ENCODE peak calls at places on chromosomes 12 and 14, in seven cellular contexts. One of them, this sample, is unnamed.

GRCh38 chr14:71918955-71919354 is 13.3 kb upstream of the RGS6 start:
- DNase-seq in IMR-90: no peak
- DNase-seq in CD8-positive, alpha-beta T cell: no peak
- DNase-seq in esophagus squamous epithelium: no peak
- DNase-seq in cardiac muscle cell: peak
- DNase-seq in MCF 10A: peak
- DNase-seq in mesothelial cell of epicardium: no peak
- DNase-seq in this sample: no peak

GRCh38 chr14:99679543-99679942 is 4.6 kb upstream of the CYP46A1 start:
- DNase-seq in IMR-90: no peak
- DNase-seq in CD8-positive, alpha-beta T cell: no peak
- DNase-seq in esophagus squamous epithelium: no peak
- DNase-seq in cardiac muscle cell: no peak
- DNase-seq in MCF 10A: no peak
- DNase-seq in mesothelial cell of epicardium: no peak
- DNase-seq in this sample: no peak

GRCh38 chr14:104297721-104298401 is 159.5 kb downstream of the KIF26A start:
- DNase-seq in IMR-90: no peak
- DNase-seq in CD8-positive, alpha-beta T cell: no peak
- DNase-seq in esophagus squamous epithelium: no peak
- DNase-seq in cardiac muscle cell: no peak
- DNase-seq in MCF 10A: no peak
- DNase-seq in mesothelial cell of epicardium: no peak
- DNase-seq in this sample: no peak

GRCh38 chr12:65605019-65605418 is 219.3 kb upstream of the HMGA2 start:
- DNase-seq in IMR-90: peak
- DNase-seq in CD8-positive, alpha-beta T cell: no peak
- DNase-seq in esophagus squamous epithelium: no peak
- DNase-seq in cardiac muscle cell: no peak
- DNase-seq in MCF 10A: no peak
- DNase-seq in mesothelial cell of epicardium: no peak
- DNase-seq in this sample: no peak

GRCh38 chr12:49929581-49929980 is 21.0 kb upstream of the AQP2 start:
- DNase-seq in IMR-90: no peak
- DNase-seq in CD8-positive, alpha-beta T cell: no peak
- DNase-seq in esophagus squamous epithelium: no peak
- DNase-seq in cardiac muscle cell: no peak
- DNase-seq in MCF 10A: no peak
- DNase-seq in mesothelial cell of epicardium: no peak
- DNase-seq in this sample: no peak

GRCh38 chr12:22287776-22288621 is 46.5 kb downstream of the ST8SIA1 start:
- DNase-seq in IMR-90: peak
- DNase-seq in CD8-positive, alpha-beta T cell: no peak
- DNase-seq in esophagus squamous epithelium: no peak
- DNase-seq in cardiac muscle cell: no peak
- DNase-seq in MCF 10A: no peak
- DNase-seq in mesothelial cell of epicardium: no peak
- DNase-seq in this sample: no peak

GRCh38 chr14:49420201-49420600 is 166.0 kb downstream of the RPS29 start:
- DNase-seq in IMR-90: no peak
- DNase-seq in CD8-positive, alpha-beta T cell: no peak
- DNase-seq in esophagus squamous epithelium: no peak
- DNase-seq in cardiac muscle cell: no peak
- DNase-seq in MCF 10A: no peak
- DNase-seq in mesothelial cell of epicardium: no peak
- DNase-seq in this sample: no peak

GRCh38 chr14:76682367-76682766 is 78.9 kb upstream of the VASH1 start:
- DNase-seq in IMR-90: no peak
- DNase-seq in CD8-positive, alpha-beta T cell: no peak
- DNase-seq in esophagus squamous epithelium: no peak
- DNase-seq in cardiac muscle cell: no peak
- DNase-seq in MCF 10A: no peak
- DNase-seq in mesothelial cell of epicardium: no peak
- DNase-seq in this sample: no peak

GRCh38 chr12:120692524-120693033 is 5.6 kb downstream of the MLEC start:
- DNase-seq in IMR-90: peak
- DNase-seq in CD8-positive, alpha-beta T cell: no peak
- DNase-seq in esophagus squamous epithelium: no peak
- DNase-seq in cardiac muscle cell: no peak
- DNase-seq in MCF 10A: no peak
- DNase-seq in mesothelial cell of epicardium: no peak
- DNase-seq in this sample: no peak

GRCh38 chr14:96592591-96593388 is 90.6 kb downstream of the PAPOLA start:
- DNase-seq in IMR-90: peak
- DNase-seq in CD8-positive, alpha-beta T cell: peak
- DNase-seq in esophagus squamous epithelium: no peak
- DNase-seq in cardiac muscle cell: peak
- DNase-seq in MCF 10A: no peak
- DNase-seq in mesothelial cell of epicardium: peak
- DNase-seq in this sample: peak

GRCh38 chr12:4562034-4562657 is at the start of gene DYRK4:
- DNase-seq in IMR-90: peak
- DNase-seq in CD8-positive, alpha-beta T cell: no peak
- DNase-seq in esophagus squamous epithelium: no peak
- DNase-seq in cardiac muscle cell: peak
- DNase-seq in MCF 10A: no peak
- DNase-seq in mesothelial cell of epicardium: peak
- DNase-seq in this sample: peak

GRCh38 chr14:33916663-33917565 is 34.0 kb downstream of the EGLN3 start:
- DNase-seq in IMR-90: no peak
- DNase-seq in CD8-positive, alpha-beta T cell: no peak
- DNase-seq in esophagus squamous epithelium: no peak
- DNase-seq in cardiac muscle cell: no peak
- DNase-seq in MCF 10A: peak
- DNase-seq in mesothelial cell of epicardium: no peak
- DNase-seq in this sample: no peak

GRCh38 chr14:22657861-22658260 is 13.7 kb upstream of the OR6J1 start:
- DNase-seq in IMR-90: peak
- DNase-seq in CD8-positive, alpha-beta T cell: no peak
- DNase-seq in esophagus squamous epithelium: no peak
- DNase-seq in cardiac muscle cell: no peak
- DNase-seq in MCF 10A: peak
- DNase-seq in mesothelial cell of epicardium: no peak
- DNase-seq in this sample: no peak

GRCh38 chr12:4535871-4536270 is 2.8 kb upstream of the RAD51AP1 start:
- DNase-seq in IMR-90: no peak
- DNase-seq in CD8-positive, alpha-beta T cell: no peak
- DNase-seq in esophagus squamous epithelium: no peak
- DNase-seq in cardiac muscle cell: no peak
- DNase-seq in MCF 10A: no peak
- DNase-seq in mesothelial cell of epicardium: no peak
- DNase-seq in this sample: no peak

GRCh38 chr14:56181666-56182065 is 63.5 kb downstream of the PELI2 start:
- DNase-seq in IMR-90: peak
- DNase-seq in CD8-positive, alpha-beta T cell: no peak
- DNase-seq in esophagus squamous epithelium: no peak
- DNase-seq in cardiac muscle cell: no peak
- DNase-seq in MCF 10A: peak
- DNase-seq in mesothelial cell of epicardium: no peak
- DNase-seq in this sample: no peak

GRCh38 chr12:16148938-16149337 is 128.5 kb downstream of the SLC15A5 start:
- DNase-seq in IMR-90: no peak
- DNase-seq in CD8-positive, alpha-beta T cell: no peak
- DNase-seq in esophagus squamous epithelium: no peak
- DNase-seq in cardiac muscle cell: no peak
- DNase-seq in MCF 10A: no peak
- DNase-seq in mesothelial cell of epicardium: no peak
- DNase-seq in this sample: no peak

GRCh38 chr12:105672171-105672570 is 341.7 kb downstream of the C12orf75 start:
- DNase-seq in IMR-90: no peak
- DNase-seq in CD8-positive, alpha-beta T cell: no peak
- DNase-seq in esophagus squamous epithelium: no peak
- DNase-seq in cardiac muscle cell: no peak
- DNase-seq in MCF 10A: no peak
- DNase-seq in mesothelial cell of epicardium: no peak
- DNase-seq in this sample: no peak

GRCh38 chr14:45742187-45742586 is 489.2 kb upstream of the MIS18BP1 start:
- DNase-seq in IMR-90: no peak
- DNase-seq in CD8-positive, alpha-beta T cell: no peak
- DNase-seq in esophagus squamous epithelium: no peak
- DNase-seq in cardiac muscle cell: no peak
- DNase-seq in MCF 10A: no peak
- DNase-seq in mesothelial cell of epicardium: no peak
- DNase-seq in this sample: no peak

GRCh38 chr14:90784621-90785270 is 31.5 kb downstream of the TTC7B start:
- DNase-seq in IMR-90: no peak
- DNase-seq in CD8-positive, alpha-beta T cell: no peak
- DNase-seq in esophagus squamous epithelium: no peak
- DNase-seq in cardiac muscle cell: no peak
- DNase-seq in MCF 10A: no peak
- DNase-seq in mesothelial cell of epicardium: no peak
- DNase-seq in this sample: no peak

GRCh38 chr14:90783344-90783743 is 32.9 kb downstream of the TTC7B start:
- DNase-seq in IMR-90: no peak
- DNase-seq in CD8-positive, alpha-beta T cell: no peak
- DNase-seq in esophagus squamous epithelium: no peak
- DNase-seq in cardiac muscle cell: no peak
- DNase-seq in MCF 10A: no peak
- DNase-seq in mesothelial cell of epicardium: no peak
- DNase-seq in this sample: no peak

GRCh38 chr14:90788031-90788430 is 28.2 kb downstream of the TTC7B start:
- DNase-seq in IMR-90: no peak
- DNase-seq in CD8-positive, alpha-beta T cell: no peak
- DNase-seq in esophagus squamous epithelium: no peak
- DNase-seq in cardiac muscle cell: no peak
- DNase-seq in MCF 10A: no peak
- DNase-seq in mesothelial cell of epicardium: no peak
- DNase-seq in this sample: no peak

GRCh38 chr14:90785876-90786450 is 30.3 kb downstream of the TTC7B start:
- DNase-seq in IMR-90: no peak
- DNase-seq in CD8-positive, alpha-beta T cell: no peak
- DNase-seq in esophagus squamous epithelium: no peak
- DNase-seq in cardiac muscle cell: no peak
- DNase-seq in MCF 10A: no peak
- DNase-seq in mesothelial cell of epicardium: no peak
- DNase-seq in this sample: no peak

DNA sequence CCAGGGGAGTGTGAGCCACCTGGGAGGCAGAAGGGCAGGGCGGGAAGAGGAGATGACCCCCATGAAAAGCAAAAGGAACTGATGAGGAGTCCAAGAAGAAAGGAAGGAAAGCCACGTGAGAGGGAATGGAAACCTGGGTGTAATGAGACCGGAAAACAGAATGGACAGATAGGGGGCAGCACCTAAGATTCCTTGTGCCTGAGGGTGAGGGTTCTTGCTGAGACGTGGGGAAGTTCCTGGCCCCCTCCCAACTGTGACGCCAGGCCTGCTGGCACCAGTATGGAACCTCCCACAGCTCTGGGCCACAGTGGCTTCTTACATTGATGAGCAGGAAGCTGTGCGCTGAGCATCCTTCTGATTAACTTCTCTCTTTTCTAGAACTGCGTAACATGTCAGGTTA is 30.8 kb downstream of the TTC7B start:
- DNase-seq in IMR-90: no peak
- DNase-seq in CD8-positive, alpha-beta T cell: no peak
- DNase-seq in esophagus squamous epithelium: no peak
- DNase-seq in cardiac muscle cell: no peak
- DNase-seq in MCF 10A: peak
- DNase-seq in mesothelial cell of epicardium: no peak
- DNase-seq in this sample: no peak
- TF ChIP-seq CTCF in IMR-90: peak
- TF ChIP-seq CTCF in CD8-positive, alpha-beta T cell: no peak
- TF ChIP-seq CTCF in esophagus squamous epithelium: no peak
- TF ChIP-seq CTCF in cardiac muscle cell: peak
- TF ChIP-seq CTCF in MCF 10A: no peak
- TF ChIP-seq CTCF in mesothelial cell of epicardium: no peak
- TF ChIP-seq CTCF in this sample: no peak

GRCh38 chr12:27488479-27488878 is 35.5 kb upstream of the PPFIBP1 start:
- DNase-seq in IMR-90: no peak
- DNase-seq in CD8-positive, alpha-beta T cell: no peak
- DNase-seq in esophagus squamous epithelium: no peak
- DNase-seq in cardiac muscle cell: no peak
- DNase-seq in MCF 10A: no peak
- DNase-seq in mesothelial cell of epicardium: no peak
- DNase-seq in this sample: no peak
- TF ChIP-seq CTCF in IMR-90: no peak
- TF ChIP-seq CTCF in CD8-positive, alpha-beta T cell: no peak
- TF ChIP-seq CTCF in esophagus squamous epithelium: no peak
- TF ChIP-seq CTCF in cardiac muscle cell: peak
- TF ChIP-seq CTCF in MCF 10A: no peak
- TF ChIP-seq CTCF in mesothelial cell of epicardium: no peak
- TF ChIP-seq CTCF in this sample: no peak

DNA sequence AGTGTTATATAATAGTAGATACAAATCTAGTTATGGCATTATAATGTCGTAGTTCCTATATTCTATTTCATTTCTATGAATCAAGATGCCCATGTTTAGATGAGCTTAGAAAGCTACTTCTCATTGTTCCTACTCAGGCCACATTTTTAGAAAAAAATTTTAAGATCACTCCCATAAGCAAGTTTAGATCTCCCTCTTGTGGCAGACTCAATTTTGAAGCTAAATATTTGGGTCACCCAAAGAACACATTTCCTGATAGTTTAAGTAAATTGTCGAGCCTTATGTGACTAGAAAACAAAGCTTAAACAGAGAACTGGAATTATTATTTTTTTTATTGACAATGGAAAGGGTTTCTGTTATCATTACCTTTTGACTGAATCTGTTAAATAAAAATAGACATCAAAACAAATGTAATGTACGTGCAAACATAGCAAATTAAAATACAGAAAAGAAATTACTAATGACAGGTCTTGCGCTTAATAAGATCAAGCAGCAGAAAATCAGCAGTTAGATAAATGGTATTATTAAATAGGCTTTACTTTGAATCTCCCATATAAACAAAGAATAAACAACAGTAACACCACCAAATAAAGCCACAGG is 180.2 kb downstream of the ACSS3 start:
- DNase-seq in IMR-90: peak
- DNase-seq in CD8-positive, alpha-beta T cell: no peak
- DNase-seq in esophagus squamous epithelium: no peak
- DNase-seq in cardiac muscle cell: peak
- DNase-seq in MCF 10A: peak
- DNase-seq in mesothelial cell of epicardium: no peak
- DNase-seq in this sample: no peak
- TF ChIP-seq CTCF in IMR-90: peak
- TF ChIP-seq CTCF in CD8-positive, alpha-beta T cell: no peak
- TF ChIP-seq CTCF in esophagus squamous epithelium: no peak
- TF ChIP-seq CTCF in cardiac muscle cell: peak
- TF ChIP-seq CTCF in MCF 10A: peak
- TF ChIP-seq CTCF in mesothelial cell of epicardium: peak
- TF ChIP-seq CTCF in this sample: peak

DNA sequence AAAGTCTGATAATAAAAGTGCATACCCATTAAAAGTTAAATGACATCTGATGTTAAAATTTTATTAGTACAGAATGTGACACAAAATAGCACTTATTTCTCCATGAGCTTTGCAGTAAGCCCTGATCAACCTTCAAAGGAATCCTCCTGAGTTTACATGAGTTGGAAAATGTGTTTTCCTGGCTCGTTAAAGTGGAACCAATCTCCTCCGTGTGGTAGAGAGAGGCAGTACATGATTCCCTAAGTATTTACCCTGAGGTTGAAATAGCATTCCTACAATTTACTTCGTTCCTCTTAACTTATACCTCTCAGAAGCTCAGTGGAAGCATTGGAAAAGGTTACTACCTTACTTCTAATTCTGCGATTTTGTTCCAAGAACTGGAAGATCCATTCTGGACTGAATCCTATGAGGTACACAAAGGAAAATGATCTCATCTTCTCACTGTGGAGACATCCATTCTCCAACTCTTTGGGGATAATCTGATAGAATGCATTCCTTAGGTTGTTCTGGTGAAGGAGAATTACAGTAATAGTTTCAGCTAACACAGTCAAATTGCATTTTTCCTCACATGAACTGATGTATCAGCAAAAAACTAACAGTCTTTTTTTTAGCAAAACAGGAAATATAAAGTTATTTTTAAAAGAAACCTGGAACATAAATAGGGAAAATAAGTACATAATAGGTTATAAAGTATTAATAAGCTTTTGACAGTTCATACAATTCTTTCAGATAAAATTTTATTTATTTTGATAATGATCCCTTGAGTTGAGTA is 475.6 kb downstream of the PDZRN4 start:
- DNase-seq in IMR-90: peak
- DNase-seq in CD8-positive, alpha-beta T cell: no peak
- DNase-seq in esophagus squamous epithelium: no peak
- DNase-seq in cardiac muscle cell: peak
- DNase-seq in MCF 10A: peak
- DNase-seq in mesothelial cell of epicardium: no peak
- DNase-seq in this sample: no peak
- TF ChIP-seq CTCF in IMR-90: peak
- TF ChIP-seq CTCF in CD8-positive, alpha-beta T cell: no peak
- TF ChIP-seq CTCF in esophagus squamous epithelium: no peak
- TF ChIP-seq CTCF in cardiac muscle cell: no peak
- TF ChIP-seq CTCF in MCF 10A: peak
- TF ChIP-seq CTCF in mesothelial cell of epicardium: peak
- TF ChIP-seq CTCF in this sample: peak